ENCODE peak calls at places on chromosome 13, in seven cellular contexts. S, N, Q, A, B, H and M are unnamed samples.

GRCh38 chr13:93673885-93674284 is 447.3 kb downstream of the GPC6 start:
- DNase-seq in H (no peak), S (no peak), A (no peak), B (no peak), N (no peak), Q (no peak), M (no peak)

GRCh38 chr13:33509642-33510229 is 224.2 kb upstream of the STARD13 start:
- DNase-seq in A (no peak), B (peak; percentile 6), S (peak; percentile 85), H (no peak), N (no peak), Q (no peak), M (peak; percentile 34)

GRCh38 chr13:86201477-86201876 is 402.3 kb upstream of the SLITRK6 start:
- DNase-seq in B (no peak), Q (no peak), H (no peak), A (no peak), N (no peak), S (no peak), M (no peak)

GRCh38 chr13:62387642-62388041 is 972.0 kb upstream of the PCDH20 start:
- DNase-seq in N (no peak), H (no peak), B (no peak), S (no peak), Q (peak; percentile 64), A (no peak), M (no peak)

GRCh38 chr13:106110241-106110855 is 425.1 kb downstream of the EFNB2 start:
- DNase-seq in H (no peak), Q (no peak), A (no peak), B (peak; percentile 14), S (no peak), N (peak; percentile 51), M (peak; percentile 49)

GRCh38 chr13:44903596-44903995 is 85.7 kb downstream of the NUFIP1 start:
- DNase-seq in B (no peak), H (no peak), A (no peak), Q (peak; percentile 94), N (no peak), S (peak; percentile 89), M (no peak)

GRCh38 chr13:111621164-111621563 is 300.7 kb downstream of the TEX29 start:
- DNase-seq in Q (no peak), S (no peak), N (no peak), H (no peak), B (no peak), A (no peak), M (no peak)

GRCh38 chr13:51000058-51000457 is 90.5 kb downstream of the RNASEH2B start:
- DNase-seq in N (peak; percentile 12), B (no peak), S (no peak), A (no peak), Q (no peak), H (no peak), M (no peak)

GRCh38 chr13:49567501-49567900 is 17.9 kb downstream of the RCBTB1 start:
- DNase-seq in B (no peak), S (no peak), Q (no peak), N (no peak), A (no peak), H (no peak), M (no peak)

GRCh38 chr13:74067818-74068217 is 66.4 kb downstream of the KLF12 start:
- DNase-seq in H (no peak), S (no peak), Q (no peak), B (no peak), A (no peak), N (peak; percentile 47), M (peak; percentile 76)

GRCh38 chr13:92806215-92806614 is 420.4 kb upstream of the GPC6 start:
- DNase-seq in B (no peak), H (no peak), A (no peak), S (no peak), Q (peak; percentile 39), N (peak; percentile 17), M (no peak)

GRCh38 chr13:81609335-81609734 is 1268.4 kb upstream of the SPRY2 start:
- DNase-seq in S (no peak), A (no peak), Q (no peak), H (no peak), N (no peak), B (no peak), M (no peak)

GRCh38 chr13:77062097-77062496 is 35.1 kb upstream of the FBXL3 start:
- DNase-seq in A (no peak), Q (peak; percentile 31), H (no peak), N (no peak), B (no peak), S (no peak), M (no peak)

GRCh38 chr13:105990256-105990958 is 545.1 kb downstream of the EFNB2 start:
- DNase-seq in Q (peak; percentile 47), S (no peak), B (no peak), A (no peak), H (no peak), N (peak; percentile 91), M (peak; percentile 95)

GRCh38 chr13:32255744-32256120 is 59.4 kb downstream of the ZAR1L start:
- DNase-seq in B (no peak), Q (peak; percentile 75), A (no peak), N (no peak), S (no peak), H (no peak), M (no peak)
- H3K4me3 ChIP-seq in B (no peak overlapping the region), Q (no peak overlapping the region), A (peak overlapping the region; percentile 30), N (no peak overlapping the region), S (peak overlapping the region; percentile 11), H (no peak overlapping the region), M (no peak overlapping the region)

GRCh38 chr13:101202590-101202989 is 213.7 kb downstream of the NALCN start:
- DNase-seq in A (no peak), Q (no peak), B (peak; percentile 2), H (no peak), N (no peak), S (no peak), M (no peak)
- TF ChIP-seq CTCF in A (no peak), Q (no peak), B (no peak), H (no peak), N (no peak), S (no peak), M (no peak)

GRCh38 chr13:38693641-38694040 is 6.8 kb downstream of the FREM2 start:
- DNase-seq in S (no peak), N (peak; percentile 23), H (no peak), Q (no peak), B (no peak), A (no peak), M (no peak)

GRCh38 chr13:38697197-38697596 is 10.3 kb downstream of the FREM2 start:
- DNase-seq in B (no peak), S (no peak), H (no peak), N (no peak), Q (no peak), A (no peak), M (no peak)

GRCh38 chr13:38690231-38690630 is 3.4 kb downstream of the FREM2 start:
- DNase-seq in B (no peak), Q (no peak), S (no peak), H (no peak), N (no peak), A (no peak), M (no peak)

GRCh38 chr13:38688674-38689073 is 1.8 kb downstream of the FREM2 start:
- DNase-seq in S (no peak), Q (no peak), N (no peak), B (no peak), H (peak; percentile 38), A (no peak), M (no peak)

DNA sequence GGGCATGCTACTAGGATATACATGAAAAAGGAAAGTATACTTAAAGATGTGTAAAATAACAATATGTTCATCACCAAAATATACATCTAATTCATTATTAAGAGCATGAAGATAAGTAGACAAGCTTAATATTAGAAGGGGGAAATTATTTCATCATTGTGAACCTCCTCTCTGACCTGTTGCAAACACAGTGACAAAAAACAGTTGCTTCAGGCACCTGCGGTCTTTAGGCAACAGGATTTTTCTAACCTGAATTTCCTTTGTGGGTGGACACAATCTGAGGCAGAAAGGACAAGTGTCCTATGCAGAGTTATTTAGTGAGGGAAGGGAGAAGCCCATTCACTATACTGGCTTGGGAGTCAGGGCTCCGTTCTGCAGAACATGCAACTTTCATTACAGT is 6.3 kb downstream of the FREM2 start:
- DNase-seq in A (no peak), S (no peak), B (no peak), Q (no peak), H (no peak), N (no peak), M (no peak)
- H3K4me3 ChIP-seq in A (no peak overlapping the region), S (no peak overlapping the region), B (no peak overlapping the region), Q (no peak overlapping the region), H (no peak overlapping the region), N (no peak overlapping the region), M (no peak overlapping the region)

DNA sequence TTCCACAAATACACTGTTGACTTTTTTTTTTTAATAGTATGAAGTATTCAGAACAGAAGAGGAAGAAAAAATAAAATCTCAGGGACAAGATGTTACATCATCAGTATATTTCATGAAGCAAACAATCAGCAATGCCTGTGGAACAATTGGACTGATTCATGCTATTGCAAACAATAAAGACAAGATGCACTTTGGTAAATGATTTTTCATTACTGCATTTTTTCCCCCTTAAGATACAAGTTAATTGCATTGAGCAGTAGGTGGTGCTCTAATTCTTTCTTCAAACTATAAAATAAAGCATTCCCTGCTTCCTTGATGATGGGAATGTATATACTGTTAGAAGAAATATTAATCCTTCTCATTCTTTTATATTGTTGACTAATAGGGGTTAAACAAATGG is 17.1 kb downstream of the UCHL3 start:
- DNase-seq in B (peak; percentile 56), N (peak; percentile 70), A (no peak), S (no peak), H (no peak), Q (peak; percentile 68), M (peak; percentile 62)
- TF ChIP-seq CTCF in B (peak; percentile 50), N (peak; percentile 14), A (no peak), S (peak; percentile 38), H (peak; percentile 47), Q (peak; percentile 49), M (peak; percentile 32)

DNA sequence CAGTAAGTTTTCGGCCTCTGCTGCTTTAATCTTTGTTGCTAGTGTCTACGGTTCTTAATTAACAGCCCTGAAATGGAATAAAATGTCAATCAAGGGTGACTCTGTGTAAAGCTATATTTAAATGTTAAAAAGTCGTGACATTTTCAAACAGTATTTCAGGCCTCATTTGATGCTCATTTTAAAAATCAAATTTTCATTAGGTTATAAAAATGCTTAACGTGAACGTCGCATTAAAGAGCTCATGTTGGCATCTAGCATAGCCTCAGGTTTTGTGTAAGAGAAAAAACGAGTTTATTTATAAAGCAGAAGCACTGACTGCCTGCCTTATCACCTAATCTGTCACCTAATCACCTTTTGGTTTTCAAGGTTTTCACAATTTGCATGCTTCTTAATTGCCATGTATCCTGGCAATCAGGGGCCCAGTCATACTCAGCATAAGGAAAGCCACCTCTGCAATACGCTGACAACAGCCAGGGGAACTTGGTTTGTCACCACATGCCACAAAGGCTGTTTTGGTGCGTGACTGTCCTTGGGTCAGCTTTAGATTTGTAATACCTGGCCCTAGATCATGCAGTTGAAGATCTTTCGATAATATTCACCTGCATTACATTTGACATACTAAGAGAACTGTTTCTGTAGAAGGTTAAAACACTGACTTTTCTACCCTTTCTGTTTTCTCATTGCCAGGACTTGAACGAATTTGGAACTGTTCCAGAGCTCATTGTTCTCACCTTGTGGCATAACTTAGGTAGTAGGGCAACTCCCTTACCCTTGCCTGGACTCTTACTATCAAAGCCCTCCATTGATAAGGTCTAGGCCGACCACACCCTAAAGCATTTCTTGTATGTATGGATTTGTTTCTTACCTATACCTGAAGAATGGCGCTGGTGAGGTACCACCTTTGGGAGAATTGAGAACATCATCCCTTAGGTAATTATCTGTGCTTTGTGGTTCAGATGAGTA is 112.5 kb downstream of the TEX26 start:
- DNase-seq in N (no peak), S (no peak), B (no peak), Q (no peak), H (no peak), A (no peak), M (peak; percentile 48)
- H3K4me3 ChIP-seq in N (no peak overlapping the region), S (no peak overlapping the region), B (no peak overlapping the region), Q (no peak overlapping the region), H (no peak overlapping the region), A (no peak overlapping the region), M (no peak overlapping the region)

GRCh38 chr13:20331419-20331818 is 99.3 kb upstream of the GJB6 start:
- DNase-seq in Q (no peak), S (no peak), A (no peak), H (no peak), B (no peak), N (no peak), M (no peak)
- TF ChIP-seq CTCF in Q (no peak), S (no peak), A (no peak), H (peak; percentile 3), B (no peak), N (no peak), M (no peak)